ENCODE peak calls at places on chromosomes 11 and 22, in five cellular contexts. J is AG10803; N is fibroblast of mammary gland; F is vagina; A is activated CD4-positive, CD25-positive, alpha-beta regulatory T cell. Q is an unnamed sample.

GRCh38 chr11:3000032-3000961 is 8.2 kb upstream of the NAP1L4 start:
- DNase-seq in A (no peak), J (no peak), N (peak), F (no peak), Q (no peak)

GRCh38 chr22:50082961-50083461 is 2.2 kb downstream of the MLC1 start:
- DNase-seq in F (no peak), J (no peak), N (no peak), A (no peak), Q (no peak)

GRCh38 chr22:31504282-31504681 is 7.9 kb downstream of the SFI1 start:
- DNase-seq in A (no peak), N (peak), F (no peak), J (peak), Q (no peak)

GRCh38 chr11:123308077-123308476 is 113.0 kb upstream of the CLMP start:
- DNase-seq in N (peak), A (no peak), F (no peak), J (peak), Q (no peak)

GRCh38 chr22:22593964-22594656 is 35.0 kb upstream of the PRAME start:
- DNase-seq in J (peak), N (peak), F (no peak), A (peak), Q (peak)

GRCh38 chr11:134607963-134608750 is 196.1 kb upstream of the B3GAT1 start:
- DNase-seq in N (no peak), A (no peak), J (no peak), F (peak), Q (no peak)

GRCh38 chr22:41908409-41909289 is 6.2 kb downstream of the SHISA8 start:
- DNase-seq in F (no peak), A (no peak), N (no peak), J (no peak), Q (no peak)

GRCh38 chr11:87033561-87033960 is 4.2 kb upstream of the TMEM135 start:
- DNase-seq in F (no peak), J (no peak), N (no peak), A (no peak), Q (no peak)

GRCh38 chr11:85590848-85591483 is 36.2 kb downstream of the DLG2 start:
- DNase-seq in N (peak), F (no peak), J (peak), A (no peak), Q (no peak)

GRCh38 chr11:67498544-67498972 is 6.6 kb downstream of the PITPNM1 start:
- DNase-seq in A (no peak), N (no peak), J (no peak), F (no peak), Q (no peak)

GRCh38 chr11:72669527-72669926 is 4.7 kb downstream of the PDE2A start:
- DNase-seq in F (no peak), A (no peak), J (no peak), N (no peak), Q (no peak)

GRCh38 chr11:72842644-72843330 is 28.6 kb downstream of the ATG16L2 start:
- DNase-seq in F (no peak), J (no peak), N (no peak), A (no peak), Q (no peak)

GRCh38 chr11:30387891-30388861 is 65.3 kb downstream of the ARL14EP start:
- DNase-seq in F (no peak), A (no peak), J (no peak), N (no peak), Q (no peak)

GRCh38 chr11:15227011-15227410 is 112.3 kb downstream of the INSC start:
- DNase-seq in A (no peak), F (peak), N (no peak), J (no peak), Q (no peak)

GRCh38 chr11:77108436-77108835 is 5.8 kb downstream of the OMP start:
- DNase-seq in N (no peak), F (no peak), J (no peak), A (no peak), Q (no peak)

GRCh38 chr11:33716236-33716635 is 15.6 kb upstream of the C11orf91 start:
- DNase-seq in J (peak), N (peak), F (no peak), A (no peak), Q (no peak)

GRCh38 chr11:27933992-27934829 is 173.7 kb downstream of the KIF18A start:
- DNase-seq in J (peak), F (no peak), A (no peak), N (peak), Q (no peak)

GRCh38 chr22:24474221-24474620 is 20.9 kb upstream of the UPB1 start:
- DNase-seq in J (peak), N (peak), A (no peak), F (no peak), Q (no peak)

GRCh38 chr22:46245515-46245914 is 4.6 kb downstream of the CDPF1 start:
- DNase-seq in F (no peak), A (no peak), J (no peak), N (no peak), Q (no peak)

GRCh38 chr11:122758974-122759373 is 79.3 kb upstream of the CRTAM start:
- DNase-seq in J (peak), N (peak), A (no peak), F (no peak), Q (no peak)